ENCODE peak calls at places on chromosomes 3 and 15, in eight cellular contexts. One of them, this sample, is unnamed.

GRCh38 chr3:5389057-5389456 is 201.6 kb downstream of the EDEM1 start:
- DNase-seq in naive thymus-derived CD4-positive, alpha-beta T cell: no peak
- DNase-seq in DND-41: no peak
- DNase-seq in endothelial cell of umbilical vein: no peak
- DNase-seq in K562: no peak
- DNase-seq in esophagus squamous epithelium: no peak
- DNase-seq in cardiac muscle cell: no peak
- DNase-seq in mesendoderm: peak
- DNase-seq in this sample: no peak

GRCh38 chr15:41610048-41610447 is 50.2 kb upstream of the MGA start:
- DNase-seq in naive thymus-derived CD4-positive, alpha-beta T cell: no peak
- DNase-seq in mesendoderm: no peak
- DNase-seq in esophagus squamous epithelium: no peak
- DNase-seq in K562: no peak
- DNase-seq in cardiac muscle cell: no peak
- DNase-seq in endothelial cell of umbilical vein: no peak
- DNase-seq in DND-41: no peak
- DNase-seq in this sample: no peak

GRCh38 chr3:172915911-172916514 is 165.5 kb downstream of the ECT2 start:
- DNase-seq in DND-41: no peak
- DNase-seq in K562: no peak
- DNase-seq in endothelial cell of umbilical vein: no peak
- DNase-seq in cardiac muscle cell: no peak
- DNase-seq in esophagus squamous epithelium: no peak
- DNase-seq in naive thymus-derived CD4-positive, alpha-beta T cell: no peak
- DNase-seq in mesendoderm: no peak
- DNase-seq in this sample: no peak

GRCh38 chr15:91975241-91975978 is 121.9 kb downstream of the SLCO3A1 start:
- DNase-seq in esophagus squamous epithelium: no peak
- DNase-seq in naive thymus-derived CD4-positive, alpha-beta T cell: no peak
- DNase-seq in endothelial cell of umbilical vein: no peak
- DNase-seq in DND-41: no peak
- DNase-seq in mesendoderm: peak
- DNase-seq in K562: no peak
- DNase-seq in cardiac muscle cell: no peak
- DNase-seq in this sample: no peak

GRCh38 chr3:69568458-69568857 is 170.8 kb upstream of the MITF start:
- DNase-seq in endothelial cell of umbilical vein: no peak
- DNase-seq in naive thymus-derived CD4-positive, alpha-beta T cell: no peak
- DNase-seq in DND-41: no peak
- DNase-seq in mesendoderm: no peak
- DNase-seq in esophagus squamous epithelium: no peak
- DNase-seq in cardiac muscle cell: peak
- DNase-seq in K562: no peak
- DNase-seq in this sample: no peak

GRCh38 chr3:94331831-94332230 is 269.0 kb downstream of the NSUN3 start:
- DNase-seq in K562: no peak
- DNase-seq in mesendoderm: no peak
- DNase-seq in cardiac muscle cell: no peak
- DNase-seq in endothelial cell of umbilical vein: no peak
- DNase-seq in naive thymus-derived CD4-positive, alpha-beta T cell: no peak
- DNase-seq in esophagus squamous epithelium: no peak
- DNase-seq in DND-41: no peak
- DNase-seq in this sample: no peak

GRCh38 chr15:38904298-38904697 is 339.7 kb upstream of the RASGRP1 start:
- DNase-seq in endothelial cell of umbilical vein: no peak
- DNase-seq in mesendoderm: peak
- DNase-seq in K562: no peak
- DNase-seq in esophagus squamous epithelium: no peak
- DNase-seq in cardiac muscle cell: no peak
- DNase-seq in naive thymus-derived CD4-positive, alpha-beta T cell: no peak
- DNase-seq in DND-41: no peak
- DNase-seq in this sample: no peak

GRCh38 chr15:63453181-63453905 is 51.0 kb upstream of the USP3 start:
- DNase-seq in cardiac muscle cell: no peak
- DNase-seq in DND-41: no peak
- DNase-seq in endothelial cell of umbilical vein: peak
- DNase-seq in esophagus squamous epithelium: no peak
- DNase-seq in K562: no peak
- DNase-seq in naive thymus-derived CD4-positive, alpha-beta T cell: no peak
- DNase-seq in mesendoderm: no peak
- DNase-seq in this sample: no peak

GRCh38 chr15:84878504-84878903 is 6.0 kb upstream of the SLC28A1 start:
- DNase-seq in endothelial cell of umbilical vein: peak
- DNase-seq in cardiac muscle cell: peak
- DNase-seq in K562: peak
- DNase-seq in mesendoderm: peak
- DNase-seq in DND-41: peak
- DNase-seq in esophagus squamous epithelium: no peak
- DNase-seq in naive thymus-derived CD4-positive, alpha-beta T cell: peak
- DNase-seq in this sample: no peak

GRCh38 chr3:73451276-73451973 is 173.3 kb downstream of the PDZRN3 start:
- DNase-seq in esophagus squamous epithelium: no peak
- DNase-seq in DND-41: no peak
- DNase-seq in naive thymus-derived CD4-positive, alpha-beta T cell: no peak
- DNase-seq in mesendoderm: no peak
- DNase-seq in endothelial cell of umbilical vein: no peak
- DNase-seq in K562: no peak
- DNase-seq in cardiac muscle cell: no peak
- DNase-seq in this sample: no peak

GRCh38 chr15:47781527-47781926 is 64.2 kb downstream of the SEMA6D start:
- DNase-seq in mesendoderm: no peak
- DNase-seq in cardiac muscle cell: no peak
- DNase-seq in DND-41: no peak
- DNase-seq in esophagus squamous epithelium: no peak
- DNase-seq in naive thymus-derived CD4-positive, alpha-beta T cell: no peak
- DNase-seq in K562: no peak
- DNase-seq in endothelial cell of umbilical vein: peak
- DNase-seq in this sample: no peak

DNA sequence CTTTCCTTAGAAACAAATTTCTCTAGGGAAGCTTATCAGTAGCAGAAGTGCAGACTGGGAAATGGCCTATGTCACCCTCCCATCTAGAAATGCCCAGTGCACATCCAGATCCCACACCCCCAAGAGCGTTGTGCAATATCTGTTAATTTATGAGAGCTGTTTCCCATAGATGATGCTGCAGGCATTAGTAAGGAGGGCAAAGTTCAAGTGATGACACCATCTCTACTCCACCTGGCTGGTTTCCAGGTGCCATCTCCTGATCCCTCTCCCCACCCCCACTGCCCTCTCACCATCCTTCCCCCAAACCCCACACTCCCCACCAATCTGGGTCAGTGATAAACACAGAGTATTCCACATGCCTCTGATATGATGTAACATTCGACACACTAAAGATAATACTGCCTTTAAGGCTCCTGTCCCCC is 39.4 kb downstream of the AGTR1 start:
- DNase-seq in DND-41: no peak
- DNase-seq in esophagus squamous epithelium: no peak
- DNase-seq in endothelial cell of umbilical vein: no peak
- DNase-seq in mesendoderm: no peak
- DNase-seq in K562: no peak
- DNase-seq in naive thymus-derived CD4-positive, alpha-beta T cell: no peak
- DNase-seq in cardiac muscle cell: peak
- DNase-seq in this sample: no peak
- H3K4me3 ChIP-seq in DND-41: no peak
- H3K4me3 ChIP-seq in esophagus squamous epithelium: no peak
- H3K4me3 ChIP-seq in endothelial cell of umbilical vein: no peak
- H3K4me3 ChIP-seq in mesendoderm: no peak
- H3K4me3 ChIP-seq in K562: no peak
- H3K4me3 ChIP-seq in naive thymus-derived CD4-positive, alpha-beta T cell: no peak
- H3K4me3 ChIP-seq in cardiac muscle cell: no peak
- H3K4me3 ChIP-seq in this sample: no peak

GRCh38 chr15:90047956-90048575 is 46.9 kb downstream of the ZNF710 start:
- DNase-seq in mesendoderm: no peak
- DNase-seq in esophagus squamous epithelium: no peak
- DNase-seq in cardiac muscle cell: no peak
- DNase-seq in DND-41: no peak
- DNase-seq in endothelial cell of umbilical vein: no peak
- DNase-seq in naive thymus-derived CD4-positive, alpha-beta T cell: no peak
- DNase-seq in K562: no peak
- DNase-seq in this sample: no peak
- H3K27ac ChIP-seq in mesendoderm: no peak
- H3K27ac ChIP-seq in esophagus squamous epithelium: peak
- H3K27ac ChIP-seq in cardiac muscle cell: no peak
- H3K27ac ChIP-seq in DND-41: no peak
- H3K27ac ChIP-seq in endothelial cell of umbilical vein: no peak
- H3K27ac ChIP-seq in naive thymus-derived CD4-positive, alpha-beta T cell: no peak
- H3K27ac ChIP-seq in K562: no peak
- H3K27ac ChIP-seq in this sample: no peak

DNA sequence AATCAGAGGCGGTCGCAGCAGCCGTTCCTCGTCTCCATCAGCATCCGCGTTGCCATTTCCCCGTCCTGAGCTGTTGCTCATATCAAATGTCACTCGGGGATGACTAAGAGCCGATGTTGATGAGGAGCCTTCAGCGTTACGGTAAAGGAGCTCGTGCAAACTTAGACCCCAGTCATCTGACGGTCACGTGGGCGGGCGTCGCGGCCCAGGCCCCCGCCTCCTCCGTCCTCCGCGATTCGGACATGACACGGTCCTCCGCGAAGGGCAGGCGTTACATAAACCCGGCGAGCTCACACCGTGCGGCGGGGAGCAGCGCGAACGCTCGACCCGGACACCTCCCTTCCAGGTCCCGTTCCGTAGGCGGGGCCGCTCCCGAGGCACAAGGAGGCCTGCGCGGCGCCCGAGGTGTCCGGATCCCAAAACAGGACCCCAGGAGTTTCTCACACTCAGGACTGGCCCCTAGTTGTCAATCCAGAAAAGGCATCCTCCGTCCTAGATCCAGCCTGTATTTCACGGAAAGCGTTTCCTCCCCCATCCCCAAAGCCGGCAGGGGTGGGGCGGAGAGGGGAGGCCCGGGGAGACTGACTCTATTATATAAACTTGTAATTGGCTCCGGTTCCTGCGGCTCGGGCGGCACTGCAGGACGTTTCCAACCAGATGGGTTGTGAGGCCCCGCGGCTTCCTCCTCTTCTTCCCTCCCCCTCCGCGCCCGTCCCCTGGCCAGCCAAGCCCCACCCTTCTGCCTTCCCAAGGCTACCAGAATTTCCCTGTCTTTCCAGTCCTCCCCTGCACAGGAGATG is 100.0 kb upstream of the IGF1R start:
- DNase-seq in esophagus squamous epithelium: peak
- DNase-seq in endothelial cell of umbilical vein: peak
- DNase-seq in mesendoderm: peak
- DNase-seq in DND-41: no peak
- DNase-seq in K562: no peak
- DNase-seq in cardiac muscle cell: peak
- DNase-seq in naive thymus-derived CD4-positive, alpha-beta T cell: peak
- DNase-seq in this sample: peak
- H3K4me3 ChIP-seq in esophagus squamous epithelium: peak
- H3K4me3 ChIP-seq in endothelial cell of umbilical vein: peak
- H3K4me3 ChIP-seq in mesendoderm: peak
- H3K4me3 ChIP-seq in DND-41: no peak
- H3K4me3 ChIP-seq in K562: no peak
- H3K4me3 ChIP-seq in cardiac muscle cell: peak
- H3K4me3 ChIP-seq in naive thymus-derived CD4-positive, alpha-beta T cell: peak
- H3K4me3 ChIP-seq in this sample: peak

GRCh38 chr3:184496933-184497332 is 64.7 kb upstream of the EPHB3 start:
- DNase-seq in DND-41: no peak
- DNase-seq in endothelial cell of umbilical vein: no peak
- DNase-seq in esophagus squamous epithelium: no peak
- DNase-seq in K562: no peak
- DNase-seq in mesendoderm: no peak
- DNase-seq in naive thymus-derived CD4-positive, alpha-beta T cell: no peak
- DNase-seq in cardiac muscle cell: no peak
- DNase-seq in this sample: no peak
- H3K27ac ChIP-seq in DND-41: no peak
- H3K27ac ChIP-seq in endothelial cell of umbilical vein: no peak
- H3K27ac ChIP-seq in esophagus squamous epithelium: no peak
- H3K27ac ChIP-seq in K562: no peak
- H3K27ac ChIP-seq in mesendoderm: no peak
- H3K27ac ChIP-seq in naive thymus-derived CD4-positive, alpha-beta T cell: no peak
- H3K27ac ChIP-seq in cardiac muscle cell: no peak
- H3K27ac ChIP-seq in this sample: no peak

GRCh38 chr3:128998532-128998931 is 2.6 kb upstream of the EFCC1 start:
- DNase-seq in endothelial cell of umbilical vein: no peak
- DNase-seq in mesendoderm: no peak
- DNase-seq in K562: no peak
- DNase-seq in esophagus squamous epithelium: no peak
- DNase-seq in DND-41: peak
- DNase-seq in naive thymus-derived CD4-positive, alpha-beta T cell: no peak
- DNase-seq in cardiac muscle cell: no peak
- DNase-seq in this sample: no peak
- H3K4me3 ChIP-seq in endothelial cell of umbilical vein: no peak
- H3K4me3 ChIP-seq in mesendoderm: no peak
- H3K4me3 ChIP-seq in K562: no peak
- H3K4me3 ChIP-seq in esophagus squamous epithelium: no peak
- H3K4me3 ChIP-seq in DND-41: peak
- H3K4me3 ChIP-seq in naive thymus-derived CD4-positive, alpha-beta T cell: no peak
- H3K4me3 ChIP-seq in cardiac muscle cell: no peak
- H3K4me3 ChIP-seq in this sample: no peak

DNA sequence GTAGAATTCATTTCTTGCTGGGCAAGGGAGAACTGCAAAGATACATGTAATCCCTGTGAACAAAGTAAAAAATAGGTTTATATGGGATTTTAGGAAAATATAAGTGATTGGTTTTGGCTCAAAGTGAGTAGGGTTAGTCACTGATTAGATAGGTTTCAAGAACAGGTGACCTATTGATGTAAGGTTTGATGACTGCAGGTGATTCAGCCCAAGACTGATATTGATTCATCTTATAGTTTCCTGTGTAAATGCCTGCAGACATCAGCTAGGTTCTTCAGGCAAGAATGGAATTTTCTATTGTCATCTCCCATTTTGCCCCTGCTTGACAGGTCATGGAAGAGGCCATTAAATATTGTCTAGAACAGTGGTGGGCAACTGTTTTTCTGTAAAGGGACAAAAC is 23.9 kb upstream of the ARID3B start:
- DNase-seq in cardiac muscle cell: no peak
- DNase-seq in endothelial cell of umbilical vein: no peak
- DNase-seq in naive thymus-derived CD4-positive, alpha-beta T cell: no peak
- DNase-seq in mesendoderm: no peak
- DNase-seq in esophagus squamous epithelium: no peak
- DNase-seq in DND-41: no peak
- DNase-seq in K562: no peak
- DNase-seq in this sample: no peak
- H3K27ac ChIP-seq in cardiac muscle cell: no peak
- H3K27ac ChIP-seq in endothelial cell of umbilical vein: no peak
- H3K27ac ChIP-seq in naive thymus-derived CD4-positive, alpha-beta T cell: no peak
- H3K27ac ChIP-seq in mesendoderm: no peak
- H3K27ac ChIP-seq in esophagus squamous epithelium: no peak
- H3K27ac ChIP-seq in DND-41: no peak
- H3K27ac ChIP-seq in K562: no peak
- H3K27ac ChIP-seq in this sample: no peak

This sample was measured in vagina.